ENCODE peak calls at places on chromosomes 6 and 20, in seven cellular contexts. G is B cell, S is WERI-Rb-1, V is AG10803, O is Calu3, N is transverse colon, C is activated B cell treated with CpG ODN at 0.5 μM for 24 hours. U is an unnamed sample.

GRCh38 chr6:162906479-162906878 is 178.7 kb downstream of the PACRG start:
- DNase-seq in G (no peak), S (no peak), V (no peak), O (no peak), N (no peak), C (no peak), U (no peak)

GRCh38 chr6:112044856-112045255 is 9.0 kb upstream of the CCN6 start:
- DNase-seq in G (no peak), S (no peak), V (peak; percentile 99), O (no peak), N (no peak), C (no peak), U (no peak)

GRCh38 chr20:34271961-34272360 is 30.7 kb downstream of the ASIP start:
- DNase-seq in G (no peak), S (no peak), V (peak; percentile 87), O (no peak), N (no peak), C (no peak), U (peak; percentile 9)

GRCh38 chr20:9040874-9041524 is 27.9 kb upstream of the PLCB4 start:
- DNase-seq in G (no peak), S (no peak), V (peak; percentile 67), O (no peak), N (no peak), C (no peak), U (no peak)

GRCh38 chr6:158799051-158799792 is 19.9 kb downstream of the EZR start:
- DNase-seq in G (no peak), S (no peak), V (peak; percentile 36), O (peak; percentile 72), N (peak; percentile 59), C (no peak), U (no peak)

GRCh38 chr6:127514396-127515227 is 4.5 kb downstream of the MTCL3 start:
- DNase-seq in G (no peak), S (no peak), V (peak; percentile 55), O (no peak), N (peak; percentile 12), C (no peak), U (peak; percentile 17)

GRCh38 chr20:8043687-8044278 is 24.2 kb upstream of the TMX4 start:
- DNase-seq in G (no peak), S (peak; percentile 19), V (peak; percentile 53), O (peak; percentile 34), N (no peak), C (no peak), U (peak; percentile 56)

GRCh38 chr6:83221886-83222479 is 28.8 kb downstream of the RWDD2A start:
- DNase-seq in G (no peak), S (no peak), V (peak; percentile 53), O (no peak), N (no peak), C (no peak), U (peak; percentile 17)

GRCh38 chr6:46510656-46511055 is 19.4 kb upstream of the RCAN2 start:
- DNase-seq in G (no peak), S (no peak), V (peak; percentile 70), O (no peak), N (no peak), C (no peak), U (no peak)

GRCh38 chr6:20873425-20874190 is 339.4 kb downstream of the CDKAL1 start:
- DNase-seq in G (no peak), S (peak; percentile 49), V (peak; percentile 21), O (peak; percentile 58), N (no peak), C (no peak), U (no peak)

GRCh38 chr6:128039542-128039941 is 138.7 kb upstream of the THEMIS start:
- DNase-seq in G (no peak), S (no peak), V (no peak), O (no peak), N (no peak), C (no peak), U (no peak)

GRCh38 chr6:1689141-1689540 is 79.4 kb downstream of the FOXC1 start:
- DNase-seq in G (no peak), S (no peak), V (peak; percentile 28), O (no peak), N (no peak), C (no peak), U (no peak)

GRCh38 chr20:53899351-53900167 is 170.8 kb downstream of the BCAS1 start:
- DNase-seq in G (peak; percentile 56), S (peak; percentile 62), V (peak; percentile 85), O (peak; percentile 50), N (peak; percentile 68), C (no peak), U (no peak)

GRCh38 chr6:137358273-137358672 is 135.9 kb downstream of the OLIG3 start:
- DNase-seq in G (no peak), S (no peak), V (no peak), O (no peak), N (no peak), C (no peak), U (no peak)

GRCh38 chr6:105301756-105302616 is 100.9 kb downstream of the PREP start:
- DNase-seq in G (no peak), S (no peak), V (peak; percentile 60), O (no peak), N (peak; percentile 23), C (no peak), U (no peak)

GRCh38 chr6:27503436-27504030 is 30.6 kb upstream of the ZNF184 start:
- DNase-seq in G (peak; percentile 70), S (peak; percentile 84), V (peak; percentile 72), O (peak; percentile 85), N (peak; percentile 53), C (peak; percentile 61), U (peak; percentile 27)

GRCh38 chr6:170267688-170268087 is 23.2 kb downstream of the DLL1 start:
- DNase-seq in G (no peak), S (no peak), V (no peak), O (no peak), N (no peak), C (no peak), U (no peak)

GRCh38 chr20:62576815-62577214 is 65.5 kb upstream of the SLCO4A1 start:
- DNase-seq in G (no peak), S (no peak), V (peak; percentile 11), O (no peak), N (no peak), C (no peak), U (no peak)

GRCh38 chr20:32626859-32627636 is 41.9 kb upstream of the NOL4L start:
- DNase-seq in G (peak; percentile 46), S (no peak), V (no peak), O (peak; percentile 46), N (peak; percentile 24), C (peak; percentile 27), U (no peak)

GRCh38 chr6:128885381-128885780 is 2.4 kb downstream of the LAMA2 start:
- DNase-seq in G (no peak), S (no peak), V (no peak), O (no peak), N (no peak), C (no peak), U (no peak)

GRCh38 chr6:1613631-1614447 is 4.1 kb downstream of the FOXC1 start:
- DNase-seq in G (no peak), S (no peak), V (no peak), O (peak; percentile 46), N (no peak), C (no peak), U (no peak)

GRCh38 chr20:56540415-56540814 is 7.4 kb downstream of the FAM209B start:
- DNase-seq in G (no peak), S (no peak), V (peak; percentile 2), O (no peak), N (no peak), C (no peak), U (no peak)

GRCh38 chr6:35259194-35259945 is at the start of gene ZNF76:
- DNase-seq in G (peak; percentile 93), S (peak; percentile 100), V (peak; percentile 94), O (peak; percentile 100), N (peak; percentile 98), C (peak; percentile 89), U (peak; percentile 97)

GRCh38 chr6:35260642-35261570 is 1.4 kb downstream of the ZNF76 start:
- DNase-seq in G (no peak), S (no peak), V (no peak), O (no peak), N (no peak), C (no peak), U (no peak)

GRCh38 chr6:35259946-35260626 is 551 bp downstream of the ZNF76 start:
- DNase-seq in G (peak; percentile 75), S (peak; percentile 90), V (peak; percentile 25), O (peak; percentile 80), N (peak; percentile 80), C (peak; percentile 68), U (peak; percentile 86)

GRCh38 chr6:35258336-35258735 is 1.2 kb upstream of the ZNF76 start:
- DNase-seq in G (no peak), S (no peak), V (no peak), O (no peak), N (no peak), C (no peak), U (no peak)

DNA sequence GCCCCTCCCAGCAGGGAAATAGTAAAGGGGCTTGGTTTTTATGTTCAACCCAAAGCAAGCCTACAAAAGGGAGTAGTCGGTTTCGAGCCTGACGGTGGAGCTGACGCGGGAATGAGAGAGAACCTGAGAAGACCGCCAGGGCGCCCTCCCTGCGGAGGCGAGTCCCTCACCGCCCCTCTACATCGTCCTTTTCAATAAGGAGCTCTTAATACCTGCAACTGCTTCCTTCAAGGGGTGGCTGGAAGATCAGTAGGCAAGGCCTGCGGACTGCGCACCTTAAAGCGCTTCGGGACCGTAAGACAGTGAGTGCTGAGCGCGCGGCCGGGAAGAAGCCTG is 709 bp upstream of the ZNF76 start:
- DNase-seq in G (peak; percentile 53), S (no peak), V (no peak), O (peak; percentile 62), N (no peak), C (no peak), U (no peak)
- TF ChIP-seq CTCF in G (peak; percentile 16), S (no peak), V (peak; percentile 29), O (no peak), N (no peak), C (no peak), U (no peak)

GRCh38 chr6:33415831-33416230 is 2.1 kb downstream of the CUTA start:
- DNase-seq in G (no peak), S (no peak), V (no peak), O (no peak), N (no peak), C (no peak), U (no peak)
- TF ChIP-seq CTCF in G (no peak), S (no peak), V (no peak), O (no peak), N (no peak), C (no peak), U (no peak)

DNA sequence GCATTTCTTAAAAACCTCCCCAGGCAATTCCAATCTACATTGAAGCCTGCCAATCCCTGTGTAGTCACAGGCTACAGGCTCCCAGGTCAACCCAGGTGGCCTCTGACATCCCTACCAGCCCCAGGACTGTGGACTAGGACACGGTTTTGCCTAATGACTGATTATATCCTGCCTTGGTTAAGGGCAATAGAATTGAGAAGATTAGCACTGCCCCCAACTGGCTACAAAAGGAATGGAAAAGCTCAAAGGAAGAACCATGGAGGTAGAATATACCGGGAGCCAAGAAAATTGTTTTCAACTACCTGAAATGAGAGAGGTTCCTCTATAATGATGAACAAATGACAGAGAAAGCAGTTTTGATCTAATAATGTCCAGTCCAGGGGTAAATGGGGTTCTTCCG is 421.1 kb upstream of the AGPAT4 start:
- DNase-seq in G (no peak), S (peak; percentile 27), V (peak; percentile 48), O (peak; percentile 17), N (no peak), C (no peak), U (peak; percentile 32)
- TF ChIP-seq CTCF in G (no peak), S (peak; percentile 50), V (peak; percentile 82), O (no peak), N (peak; percentile 30), C (no peak), U (peak; percentile 46)

GRCh38 chr20:103456-103855 is 16.0 kb downstream of the DEFB125 start:
- DNase-seq in G (no peak), S (no peak), V (no peak), O (no peak), N (no peak), C (no peak), U (no peak)

GRCh38 chr20:101975-102374 is 14.5 kb downstream of the DEFB125 start:
- DNase-seq in G (no peak), S (no peak), V (no peak), O (no peak), N (no peak), C (no peak), U (no peak)
- TF ChIP-seq CTCF in G (no peak), S (no peak), V (no peak), O (no peak), N (no peak), C (no peak), U (no peak)